ENCODE peak calls at places on chromosomes 7 and 10, in seven cellular contexts. V is neural progenitor cell, T is AG20443, E is EL, D is tibial artery, I is caudate nucleus, Y is T1000. Q is an unnamed sample.

GRCh38 chr7:47631711-47632110 is 49.8 kb upstream of the TNS3 start:
- DNase-seq in V (no peak), T (no peak), E (no peak), D (no peak), I (no peak), Y (no peak), Q (no peak)

GRCh38 chr7:11969627-11970026 is 137.6 kb upstream of the THSD7A start:
- DNase-seq in V (peak; percentile 45), T (no peak), E (no peak), D (no peak), I (no peak), Y (no peak), Q (no peak)

GRCh38 chr7:67764312-67764711 is 767.7 kb downstream of the TYW1 start:
- DNase-seq in V (no peak), T (no peak), E (no peak), D (no peak), I (no peak), Y (no peak), Q (peak; percentile 73)

GRCh38 chr7:16918288-16918895 is 36.6 kb upstream of the AGR3 start:
- DNase-seq in V (peak; percentile 52), T (peak; percentile 20), E (peak; percentile 51), D (no peak), I (no peak), Y (no peak), Q (no peak)

GRCh38 chr10:3783721-3784432 is 1.1 kb downstream of the KLF6 start:
- DNase-seq in V (peak; percentile 83), T (no peak), E (peak; percentile 74), D (peak; percentile 61), I (no peak), Y (no peak), Q (peak; percentile 82)

GRCh38 chr10:116974442-116975005 is 30.5 kb downstream of the SHTN1 start:
- DNase-seq in V (no peak), T (peak; percentile 28), E (peak; percentile 86), D (no peak), I (no peak), Y (peak; percentile 6), Q (no peak)

GRCh38 chr7:129855234-129855673 is 97.5 kb downstream of the UBE2H start:
- DNase-seq in V (no peak), T (peak; percentile 34), E (peak; percentile 94), D (no peak), I (no peak), Y (no peak), Q (no peak)

GRCh38 chr7:1160665-1161010 is 642 bp upstream of the ZFAND2A start:
- DNase-seq in V (peak; percentile 25), T (peak; percentile 41), E (peak; percentile 39), D (no peak), I (no peak), Y (no peak), Q (no peak)

GRCh38 chr10:88934900-88935672 is 17.5 kb downstream of the ACTA2 start:
- DNase-seq in V (peak; percentile 83), T (peak; percentile 70), E (peak; percentile 78), D (peak; percentile 84), I (peak; percentile 32), Y (no peak), Q (peak; percentile 74)

GRCh38 chr10:3844626-3845025 is 59.6 kb upstream of the KLF6 start:
- DNase-seq in V (no peak), T (no peak), E (no peak), D (no peak), I (no peak), Y (no peak), Q (no peak)

GRCh38 chr10:34682580-34682979 is 132.5 kb downstream of the PARD3 start:
- DNase-seq in V (no peak), T (no peak), E (no peak), D (no peak), I (no peak), Y (no peak), Q (no peak)

GRCh38 chr10:109820620-109821405 is 102.5 kb downstream of the XPNPEP1 start:
- DNase-seq in V (no peak), T (peak; percentile 2), E (no peak), D (no peak), I (no peak), Y (no peak), Q (no peak)

GRCh38 chr7:51428226-51428887 is 111.7 kb upstream of the COBL start:
- DNase-seq in V (peak; percentile 26), T (no peak), E (no peak), D (no peak), I (no peak), Y (no peak), Q (no peak)

GRCh38 chr7:123647106-123647730 is 8.4 kb upstream of the LMOD2 start:
- DNase-seq in V (no peak), T (no peak), E (peak; percentile 37), D (no peak), I (no peak), Y (no peak), Q (no peak)

Q was measured in right lobe of liver.